ENCODE peak calls at places on chromosome 19, in ten cellular contexts. V is NCI-H1694; Q is breast epithelium; N is aorta; K is NCI-H82; W is left ventricle myocardium inferior; F is EL; X is stimulated activated CD8-positive, alpha-beta memory T cell treated with anti-CD3 and anti-CD28 coated beads, Interleukin-12 subunit alpha, Interleukin-12 subunit beta, amount 100 ng/mL, for 1 hour; Z is stimulated activated CD4-positive, alpha-beta T cell treated with anti-CD3 and anti-CD28 coated beads, Interleukin-12 subunit alpha, Interleukin-12 subunit beta, amount 100 ng/mL, for 48 hours; L is Daoy. E is an unnamed sample.

GRCh38 chr19:40089462-40089861 is 1.3 kb downstream of the ZNF780A start:
- DNase-seq in V (no peak), Q (no peak), N (no peak), K (no peak), W (no peak), F (peak), X (no peak), Z (no peak), L (no peak), E (no peak)

GRCh38 chr19:28949535-28949934 is 263.4 kb downstream of the UQCRFS1 start:
- DNase-seq in V (no peak), Q (no peak), N (no peak), K (no peak), W (no peak), F (no peak), X (no peak), Z (no peak), L (no peak), E (no peak)

GRCh38 chr19:584240-585001 is 5.3 kb upstream of the HCN2 start:
- DNase-seq in V (peak), Q (no peak), N (peak), K (peak), W (peak), F (peak), X (peak), Z (peak), L (peak), E (no peak)

GRCh38 chr19:13507053-13507611 is 853 bp upstream of the CACNA1A start:
- DNase-seq in V (no peak), Q (no peak), N (no peak), K (no peak), W (no peak), F (peak), X (no peak), Z (no peak), L (peak), E (no peak)

GRCh38 chr19:38667552-38668205 is 20.2 kb downstream of the ACTN4 start:
- DNase-seq in V (no peak), Q (no peak), N (no peak), K (no peak), W (no peak), F (peak), X (no peak), Z (no peak), L (peak), E (no peak)

GRCh38 chr19:5628470-5628869 is 5.6 kb downstream of the SAFB start:
- DNase-seq in V (no peak), Q (no peak), N (no peak), K (no peak), W (no peak), F (no peak), X (no peak), Z (no peak), L (no peak), E (no peak)

GRCh38 chr19:29277107-29277506 is 64.2 kb upstream of the UQCRFS1 start:
- DNase-seq in V (no peak), Q (no peak), N (no peak), K (no peak), W (no peak), F (peak), X (peak), Z (peak), L (peak), E (peak)

GRCh38 chr19:17764348-17764747 is 13.1 kb downstream of the FCHO1 start:
- DNase-seq in V (no peak), Q (no peak), N (no peak), K (no peak), W (no peak), F (no peak), X (no peak), Z (no peak), L (no peak), E (no peak)

GRCh38 chr19:18292810-18293641 is 11.6 kb upstream of the JUND start:
- DNase-seq in V (no peak), Q (peak), N (peak), K (peak), W (peak), F (peak), X (no peak), Z (peak), L (peak), E (peak)

GRCh38 chr19:2495130-2495641 is 19.3 kb downstream of the GADD45B start:
- DNase-seq in V (no peak), Q (peak), N (peak), K (no peak), W (peak), F (peak), X (no peak), Z (no peak), L (peak), E (peak)

GRCh38 chr19:47839411-47839810 is 17.7 kb downstream of the CRX start:
- DNase-seq in V (no peak), Q (no peak), N (peak), K (no peak), W (no peak), F (no peak), X (no peak), Z (no peak), L (no peak), E (no peak)

GRCh38 chr19:43316591-43317319 is 36.7 kb upstream of the CD177 start:
- DNase-seq in V (no peak), Q (no peak), N (no peak), K (peak), W (no peak), F (peak), X (no peak), Z (no peak), L (peak), E (no peak)

GRCh38 chr19:22422220-22422619 is at the start of gene ZNF98:
- DNase-seq in V (no peak), Q (peak), N (peak), K (peak), W (peak), F (no peak), X (no peak), Z (no peak), L (peak), E (no peak)

GRCh38 chr19:46546194-46546896 is 50.7 kb upstream of the PNMA8B start:
- DNase-seq in V (no peak), Q (peak), N (no peak), K (peak), W (no peak), F (peak), X (no peak), Z (no peak), L (peak), E (peak)

GRCh38 chr19:28971011-28971410 is 241.9 kb downstream of the UQCRFS1 start:
- DNase-seq in V (no peak), Q (no peak), N (no peak), K (no peak), W (no peak), F (peak), X (no peak), Z (no peak), L (no peak), E (no peak)

GRCh38 chr19:19670070-19670551 is 1.5 kb downstream of the ZNF101 start:
- DNase-seq in V (no peak), Q (no peak), N (peak), K (no peak), W (no peak), F (peak), X (no peak), Z (no peak), L (no peak), E (no peak)

GRCh38 chr19:8938576-8938975 is 71.6 kb downstream of the MUC16 start:
- DNase-seq in V (no peak), Q (no peak), N (no peak), K (no peak), W (no peak), F (no peak), X (no peak), Z (no peak), L (no peak), E (no peak)

GRCh38 chr19:14449321-14449720 is 16.2 kb downstream of the PKN1 start:
- DNase-seq in V (no peak), Q (no peak), N (no peak), K (no peak), W (no peak), F (no peak), X (no peak), Z (no peak), L (no peak), E (no peak)

GRCh38 chr19:27889156-27889555 is 1323.8 kb downstream of the UQCRFS1 start:
- DNase-seq in V (no peak), Q (no peak), N (no peak), K (no peak), W (no peak), F (no peak), X (no peak), Z (no peak), L (no peak), E (no peak)

GRCh38 chr19:11361037-11361770 is 6.0 kb downstream of the PLPPR2 start:
- DNase-seq in V (no peak), Q (no peak), N (no peak), K (peak), W (no peak), F (no peak), X (no peak), Z (no peak), L (no peak), E (peak)

GRCh38 chr19:48623556-48624066 is 4.3 kb downstream of the SPHK2 start:
- DNase-seq in V (no peak), Q (no peak), N (no peak), K (peak), W (no peak), F (no peak), X (no peak), Z (no peak), L (no peak), E (no peak)

GRCh38 chr19:31118292-31118925 is 230.8 kb downstream of the TSHZ3 start:
- DNase-seq in V (no peak), Q (no peak), N (no peak), K (no peak), W (peak), F (no peak), X (no peak), Z (no peak), L (no peak), E (no peak)

GRCh38 chr19:12163841-12164240 is 945 bp downstream of the ZNF136 start:
- DNase-seq in V (no peak), Q (no peak), N (no peak), K (no peak), W (no peak), F (peak), X (no peak), Z (no peak), L (no peak), E (no peak)

GRCh38 chr19:18051887-18052286 is 34.8 kb downstream of the IL12RB1 start:
- DNase-seq in V (no peak), Q (no peak), N (peak), K (no peak), W (peak), F (no peak), X (no peak), Z (no peak), L (no peak), E (no peak)

GRCh38 chr19:38806371-38806770 is 6.4 kb downstream of the LGALS4 start:
- DNase-seq in V (no peak), Q (no peak), N (peak), K (peak), W (no peak), F (no peak), X (no peak), Z (no peak), L (no peak), E (no peak)

GRCh38 chr19:38319421-38320258 is at the start of gene KCNK6:
- DNase-seq in V (no peak), Q (peak), N (peak), K (peak), W (peak), F (peak), X (peak), Z (peak), L (peak), E (peak)

GRCh38 chr19:5903502-5904301 is at the start of gene NDUFA11:
- DNase-seq in V (peak), Q (peak), N (peak), K (peak), W (peak), F (peak), X (peak), Z (peak), L (peak), E (peak)

GRCh38 chr19:3211191-3211590 is 13.3 kb upstream of the CELF5 start:
- DNase-seq in V (no peak), Q (no peak), N (no peak), K (no peak), W (no peak), F (no peak), X (no peak), Z (no peak), L (no peak), E (no peak)

GRCh38 chr19:32767951-32768679 is 48.5 kb downstream of the TDRD12 start:
- DNase-seq in V (no peak), Q (no peak), N (no peak), K (peak), W (no peak), F (no peak), X (no peak), Z (no peak), L (no peak), E (no peak)

GRCh38 chr19:16025108-16026101 is 50.9 kb upstream of the TPM4 start:
- DNase-seq in V (no peak), Q (no peak), N (peak), K (peak), W (no peak), F (peak), X (no peak), Z (no peak), L (peak), E (no peak)

GRCh38 chr19:39704181-39705044 is at the start of gene LGALS14:
- DNase-seq in V (no peak), Q (no peak), N (no peak), K (peak), W (no peak), F (no peak), X (no peak), Z (no peak), L (no peak), E (no peak)

GRCh38 chr19:43664008-43664407 is 6.0 kb downstream of the PLAUR start:
- DNase-seq in V (no peak), Q (no peak), N (no peak), K (no peak), W (no peak), F (no peak), X (no peak), Z (no peak), L (no peak), E (no peak)

GRCh38 chr19:13051581-13052165 is 51.0 kb downstream of the LYL1 start:
- DNase-seq in V (no peak), Q (peak), N (peak), K (peak), W (peak), F (peak), X (no peak), Z (peak), L (peak), E (peak)

GRCh38 chr19:54415208-54415900 is at the start of gene TTYH1:
- DNase-seq in V (no peak), Q (no peak), N (no peak), K (peak), W (no peak), F (no peak), X (no peak), Z (peak), L (no peak), E (no peak)

GRCh38 chr19:38371081-38371480 is 3.3 kb upstream of the PSMD8 start:
- DNase-seq in V (no peak), Q (no peak), N (no peak), K (no peak), W (no peak), F (no peak), X (no peak), Z (no peak), L (no peak), E (no peak)

E was measured in sciatic nerve.